ENCODE peak calls at places on chromosomes 7 and 10, in seven cellular contexts. Q is stimulated activated CD8-positive, alpha-beta memory T cell treated with anti-CD3 and anti-CD28 coated beads, Interleukin-4, amount 100 ng/mL, for 1 hour; X is cardiac fibroblast; O is neuronal stem cell; S is stimulated activated CD4-positive, alpha-beta T cell treated with anti-CD3 and anti-CD28 coated beads, Interleukin-1b, Interleukin-23, amount 100 ng/mL, for 1 hour; T is T-helper 9 cell; U is pons. C is an unnamed sample.

GRCh38 chr7:115477193-115477651 is 553.3 kb downstream of the TFEC start:
- DNase-seq in U (no peak), S (no peak), Q (no peak), O (peak), T (no peak), X (peak), C (no peak)

GRCh38 chr10:63227207-63227895 is 94.2 kb downstream of the NRBF2 start:
- DNase-seq in S (no peak), Q (no peak), O (no peak), T (no peak), X (no peak), U (no peak), C (no peak)

GRCh38 chr10:122197823-122198222 is 73.3 kb upstream of the BTBD16 start:
- DNase-seq in X (no peak), S (no peak), T (no peak), U (no peak), Q (no peak), O (no peak), C (no peak)

GRCh38 chr7:101923276-101923985 is 106.0 kb downstream of the CUX1 start:
- DNase-seq in U (no peak), X (peak), S (no peak), O (no peak), Q (no peak), T (no peak), C (no peak)

GRCh38 chr10:49080071-49080470 is 35.3 kb downstream of the VSTM4 start:
- DNase-seq in U (peak), T (no peak), X (peak), Q (no peak), S (no peak), O (no peak), C (no peak)

GRCh38 chr7:156156734-156157408 is 344.6 kb upstream of the SHH start:
- DNase-seq in S (no peak), U (peak), T (no peak), X (no peak), Q (no peak), O (peak), C (no peak)

GRCh38 chr7:17466201-17466600 is 167.7 kb downstream of the AHR start:
- DNase-seq in T (no peak), O (no peak), U (no peak), S (no peak), X (peak), Q (no peak), C (no peak)

GRCh38 chr7:5549096-5549896 is 125.7 kb upstream of the TNRC18 start:
- DNase-seq in Q (no peak), T (no peak), S (no peak), U (no peak), O (no peak), X (peak), C (no peak)

GRCh38 chr7:22563621-22564241 is 63.7 kb upstream of the STEAP1B start:
- DNase-seq in O (no peak), S (no peak), Q (no peak), U (no peak), T (no peak), X (no peak), C (no peak)

GRCh38 chr7:131897790-131898165 is 341.4 kb upstream of the PODXL start:
- DNase-seq in U (no peak), O (no peak), Q (no peak), T (no peak), X (no peak), S (no peak), C (no peak)

GRCh38 chr10:121527690-121528089 is 70.6 kb downstream of the FGFR2 start:
- DNase-seq in U (no peak), Q (no peak), S (no peak), O (peak), T (no peak), X (peak), C (no peak)

GRCh38 chr7:78221961-78222751 is 423.6 kb downstream of the PHTF2 start:
- DNase-seq in U (no peak), S (no peak), T (no peak), Q (no peak), X (peak), O (no peak), C (no peak)

GRCh38 chr7:46619723-46620310 is 698.7 kb upstream of the IGFBP3 start:
- DNase-seq in X (peak), Q (no peak), U (no peak), T (no peak), O (no peak), S (no peak), C (no peak)

GRCh38 chr10:129936923-129937300 is 27.2 kb downstream of the EBF3 start:
- DNase-seq in Q (no peak), O (no peak), S (no peak), U (no peak), T (no peak), X (no peak), C (no peak)

GRCh38 chr10:74822583-74823089 is 3.8 kb upstream of the KAT6B start:
- DNase-seq in T (no peak), S (no peak), O (no peak), U (no peak), Q (no peak), X (no peak), C (no peak)

GRCh38 chr10:30219977-30220751 is 128.9 kb downstream of the MTPAP start:
- DNase-seq in U (peak), O (no peak), S (no peak), Q (no peak), X (peak), T (no peak), C (no peak)

GRCh38 chr7:36281945-36282727 is 107.5 kb upstream of the ANLN start:
- DNase-seq in U (peak), Q (no peak), O (no peak), T (no peak), X (no peak), S (no peak), C (peak)

GRCh38 chr7:39480901-39481300 is 85.3 kb upstream of the YAE1 start:
- DNase-seq in S (no peak), O (no peak), U (no peak), T (no peak), X (no peak), Q (no peak), C (no peak)

GRCh38 chr7:22572937-22573336 is 72.9 kb upstream of the STEAP1B start:
- DNase-seq in X (no peak), Q (no peak), T (no peak), S (no peak), O (no peak), U (no peak), C (no peak)

GRCh38 chr7:40757097-40757496 is 622.3 kb downstream of the SUGCT start:
- DNase-seq in X (peak), U (no peak), S (no peak), O (no peak), Q (no peak), T (no peak), C (no peak)

GRCh38 chr7:46191776-46192175 is 270.7 kb upstream of the IGFBP3 start:
- DNase-seq in X (no peak), U (no peak), T (no peak), Q (no peak), O (no peak), S (no peak), C (no peak)

GRCh38 chr7:26489404-26489803 is 197.7 kb downstream of the SNX10 start:
- DNase-seq in X (no peak), T (no peak), U (no peak), S (no peak), O (no peak), Q (no peak), C (no peak)

GRCh38 chr10:89283174-89283987 is 18.5 kb upstream of the IFIT2 start:
- DNase-seq in S (no peak), X (peak), U (no peak), T (no peak), O (no peak), Q (no peak), C (no peak)

GRCh38 chr10:69866688-69867461 is 65.2 kb downstream of the COL13A1 start:
- DNase-seq in T (no peak), Q (no peak), U (peak), X (peak), O (peak), S (no peak), C (no peak)

GRCh38 chr10:67697646-67698245 is 1.8 kb upstream of the CTNNA3 start:
- DNase-seq in X (peak), O (no peak), S (no peak), U (peak), T (peak), Q (no peak), C (no peak)

GRCh38 chr10:61896854-61897661 is 4.4 kb upstream of the ARID5B start:
- DNase-seq in X (peak), O (peak), S (peak), U (peak), Q (no peak), T (no peak), C (peak)

GRCh38 chr7:26853788-26854393 is 10.5 kb downstream of the SKAP2 start:
- DNase-seq in S (no peak), O (no peak), Q (no peak), T (no peak), X (peak), U (peak), C (no peak)

GRCh38 chr7:107865956-107866775 is 24.8 kb upstream of the DLD start:
- DNase-seq in T (no peak), X (no peak), S (no peak), O (no peak), Q (no peak), U (no peak), C (no peak)

GRCh38 chr10:126252884-126253612 is 135.2 kb downstream of the ADAM12 start:
- DNase-seq in Q (no peak), S (no peak), T (no peak), X (peak), U (no peak), O (no peak), C (no peak)

GRCh38 chr7:116801092-116801710 is 61.2 kb upstream of the CAPZA2 start:
- DNase-seq in Q (no peak), O (no peak), T (no peak), U (no peak), S (no peak), X (no peak), C (no peak)

GRCh38 chr7:156919132-156919713 is 26.2 kb upstream of the LMBR1 start:
- DNase-seq in X (no peak), S (no peak), U (no peak), O (no peak), T (no peak), Q (no peak), C (no peak)

GRCh38 chr7:465710-466400 is 53.8 kb downstream of the PDGFA start:
- DNase-seq in U (no peak), Q (no peak), X (no peak), S (no peak), T (no peak), O (no peak), C (peak)

GRCh38 chr10:72483452-72483851 is 128.7 kb upstream of the DNAJB12 start:
- DNase-seq in Q (no peak), T (no peak), U (no peak), O (no peak), X (no peak), S (no peak), C (peak)

GRCh38 chr7:75758491-75758890 is 13.5 kb downstream of the CCL26 start:
- DNase-seq in S (no peak), T (no peak), X (no peak), O (no peak), U (no peak), Q (no peak), C (no peak)

GRCh38 chr10:97519342-97519741 is 20.6 kb downstream of the UBTD1 start:
- DNase-seq in T (no peak), X (no peak), S (no peak), Q (no peak), U (no peak), O (no peak), C (no peak)

GRCh38 chr10:33114451-33114944 is 156.5 kb upstream of the ITGB1 start:
- DNase-seq in S (no peak), X (peak), O (no peak), U (no peak), T (no peak), Q (no peak), C (no peak)

GRCh38 chr7:116969371-116969902 is 16.1 kb downstream of the ST7 start:
- DNase-seq in Q (no peak), T (no peak), S (no peak), U (peak), O (no peak), X (no peak), C (no peak)

GRCh38 chr7:4093035-4093434 is 589.1 kb upstream of the FOXK1 start:
- DNase-seq in S (no peak), Q (no peak), X (no peak), O (no peak), U (no peak), T (no peak), C (no peak)

GRCh38 chr7:24050991-24051529 is 232.9 kb upstream of the NPY start:
- DNase-seq in O (no peak), U (no peak), S (no peak), T (no peak), Q (no peak), X (no peak), C (no peak)

C was measured in CD14-positive monocyte.